ENCODE peak calls at places on chromosome 21, in seven cellular contexts. One of them, this sample, is unnamed.
A peak's percentile ranks its signal among the peaks of the same experiment; 100 is the strongest.

GRCh38 chr21:25956993-25957714 is 213.4 kb downstream of the APP start:
- DNase-seq in colonic mucosa: no peak
- DNase-seq in PC-3: peak; percentile 36
- DNase-seq in tibial artery: peak; percentile 53
- DNase-seq in uterus: no peak
- DNase-seq in cardiac muscle cell: peak; percentile 81
- DNase-seq in neuronal stem cell: no peak
- DNase-seq in this sample: no peak

GRCh38 chr21:38702196-38702595 is 103.5 kb upstream of the ETS2 start:
- DNase-seq in colonic mucosa: no peak
- DNase-seq in PC-3: no peak
- DNase-seq in tibial artery: no peak
- DNase-seq in uterus: no peak
- DNase-seq in cardiac muscle cell: no peak
- DNase-seq in neuronal stem cell: no peak
- DNase-seq in this sample: no peak

GRCh38 chr21:26169061-26169610 is 1.4 kb downstream of the APP start:
- DNase-seq in colonic mucosa: peak; percentile 59
- DNase-seq in PC-3: peak; percentile 70
- DNase-seq in tibial artery: peak; percentile 33
- DNase-seq in uterus: peak; percentile 22
- DNase-seq in cardiac muscle cell: peak; percentile 79
- DNase-seq in neuronal stem cell: peak; percentile 37
- DNase-seq in this sample: no peak

GRCh38 chr21:32206631-32207030 is 72.2 kb downstream of the MIS18A start:
- DNase-seq in colonic mucosa: no peak
- DNase-seq in PC-3: no peak
- DNase-seq in tibial artery: no peak
- DNase-seq in uterus: no peak
- DNase-seq in cardiac muscle cell: no peak
- DNase-seq in neuronal stem cell: no peak
- DNase-seq in this sample: no peak

GRCh38 chr21:15732290-15732995 is 2.7 kb downstream of the USP25 start:
- DNase-seq in colonic mucosa: no peak
- DNase-seq in PC-3: peak; percentile 66
- DNase-seq in tibial artery: no peak
- DNase-seq in uterus: no peak
- DNase-seq in cardiac muscle cell: peak; percentile 55
- DNase-seq in neuronal stem cell: no peak
- DNase-seq in this sample: no peak

GRCh38 chr21:22421416-22422190 is 1423.4 kb downstream of the NCAM2 start:
- DNase-seq in colonic mucosa: no peak
- DNase-seq in PC-3: no peak
- DNase-seq in tibial artery: no peak
- DNase-seq in uterus: no peak
- DNase-seq in cardiac muscle cell: no peak
- DNase-seq in neuronal stem cell: no peak
- DNase-seq in this sample: no peak

GRCh38 chr21:14677639-14678179 is 131.6 kb upstream of the SAMSN1 start:
- DNase-seq in colonic mucosa: no peak
- DNase-seq in PC-3: no peak
- DNase-seq in tibial artery: no peak
- DNase-seq in uterus: no peak
- DNase-seq in cardiac muscle cell: no peak
- DNase-seq in neuronal stem cell: no peak
- DNase-seq in this sample: no peak

GRCh38 chr21:39533545-39534226 is 79.1 kb upstream of the B3GALT5 start:
- DNase-seq in colonic mucosa: no peak
- DNase-seq in PC-3: no peak
- DNase-seq in tibial artery: no peak
- DNase-seq in uterus: no peak
- DNase-seq in cardiac muscle cell: no peak
- DNase-seq in neuronal stem cell: no peak
- DNase-seq in this sample: no peak

GRCh38 chr21:27505516-27505915 is 538.6 kb upstream of the ADAMTS5 start:
- DNase-seq in colonic mucosa: no peak
- DNase-seq in PC-3: no peak
- DNase-seq in tibial artery: no peak
- DNase-seq in uterus: no peak
- DNase-seq in cardiac muscle cell: peak; percentile 69
- DNase-seq in neuronal stem cell: no peak
- DNase-seq in this sample: no peak

GRCh38 chr21:18384771-18385170 is 18.8 kb downstream of the TMPRSS15 start:
- DNase-seq in colonic mucosa: no peak
- DNase-seq in PC-3: peak; percentile 54
- DNase-seq in tibial artery: no peak
- DNase-seq in uterus: no peak
- DNase-seq in cardiac muscle cell: no peak
- DNase-seq in neuronal stem cell: no peak
- DNase-seq in this sample: peak; percentile 16

GRCh38 chr21:15422761-15423160 is 307.0 kb upstream of the USP25 start:
- DNase-seq in colonic mucosa: no peak
- DNase-seq in PC-3: peak; percentile 92
- DNase-seq in tibial artery: no peak
- DNase-seq in uterus: no peak
- DNase-seq in cardiac muscle cell: peak; percentile 90
- DNase-seq in neuronal stem cell: no peak
- DNase-seq in this sample: no peak

GRCh38 chr21:46667735-46668380 is 32.4 kb downstream of the PRMT2 start:
- DNase-seq in colonic mucosa: no peak
- DNase-seq in PC-3: peak; percentile 19
- DNase-seq in tibial artery: no peak
- DNase-seq in uterus: no peak
- DNase-seq in cardiac muscle cell: peak; percentile 58
- DNase-seq in neuronal stem cell: peak; percentile 35
- DNase-seq in this sample: no peak

DNA sequence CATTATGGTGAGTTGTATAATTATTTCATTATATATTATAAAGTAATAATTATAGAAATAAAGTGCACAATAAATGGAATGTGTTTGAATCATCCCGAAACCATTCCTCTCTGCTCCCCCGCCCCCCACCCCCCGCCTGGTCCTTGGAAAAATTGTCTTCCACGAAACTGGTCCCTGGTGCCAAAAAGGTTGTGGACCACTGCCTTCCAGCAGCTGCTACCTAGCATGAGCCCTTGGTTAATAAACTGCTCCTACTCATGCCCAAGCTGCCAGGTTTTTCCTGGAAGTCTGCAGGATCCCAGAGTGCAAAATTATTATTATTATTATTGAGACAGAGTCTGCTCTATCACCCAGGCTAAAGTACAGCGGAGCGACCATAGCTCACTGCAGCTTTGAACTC is 6.8 kb upstream of the IFNGR2 start:
- DNase-seq in colonic mucosa: no peak
- DNase-seq in PC-3: no peak
- DNase-seq in tibial artery: no peak
- DNase-seq in uterus: no peak
- DNase-seq in cardiac muscle cell: no peak
- DNase-seq in neuronal stem cell: no peak
- DNase-seq in this sample: no peak
- H3K27ac ChIP-seq in colonic mucosa: no peak overlapping the region
- H3K27ac ChIP-seq in PC-3: no peak overlapping the region
- H3K27ac ChIP-seq in tibial artery: peak overlapping the region; percentile 61
- H3K27ac ChIP-seq in uterus: no peak overlapping the region
- H3K27ac ChIP-seq in cardiac muscle cell: no peak overlapping the region
- H3K27ac ChIP-seq in neuronal stem cell: no peak overlapping the region
- H3K27ac ChIP-seq in this sample: no peak overlapping the region

GRCh38 chr21:44511219-44511937 is 28.6 kb downstream of the KRTAP10-1 start:
- DNase-seq in colonic mucosa: no peak
- DNase-seq in PC-3: no peak
- DNase-seq in tibial artery: no peak
- DNase-seq in uterus: no peak
- DNase-seq in cardiac muscle cell: no peak
- DNase-seq in neuronal stem cell: no peak
- DNase-seq in this sample: no peak

GRCh38 chr21:44511938-44512275 is 28.1 kb downstream of the KRTAP10-1 start:
- DNase-seq in colonic mucosa: no peak
- DNase-seq in PC-3: no peak
- DNase-seq in tibial artery: no peak
- DNase-seq in uterus: no peak
- DNase-seq in cardiac muscle cell: no peak
- DNase-seq in neuronal stem cell: no peak
- DNase-seq in this sample: no peak

GRCh38 chr21:44513389-44514217 is 26.4 kb downstream of the KRTAP10-1 start:
- DNase-seq in colonic mucosa: no peak
- DNase-seq in PC-3: peak; percentile 24
- DNase-seq in tibial artery: no peak
- DNase-seq in uterus: no peak
- DNase-seq in cardiac muscle cell: no peak
- DNase-seq in neuronal stem cell: no peak
- DNase-seq in this sample: no peak

GRCh38 chr21:44514218-44514520 is 25.8 kb downstream of the KRTAP10-1 start:
- DNase-seq in colonic mucosa: no peak
- DNase-seq in PC-3: no peak
- DNase-seq in tibial artery: no peak
- DNase-seq in uterus: no peak
- DNase-seq in cardiac muscle cell: no peak
- DNase-seq in neuronal stem cell: no peak
- DNase-seq in this sample: no peak

DNA sequence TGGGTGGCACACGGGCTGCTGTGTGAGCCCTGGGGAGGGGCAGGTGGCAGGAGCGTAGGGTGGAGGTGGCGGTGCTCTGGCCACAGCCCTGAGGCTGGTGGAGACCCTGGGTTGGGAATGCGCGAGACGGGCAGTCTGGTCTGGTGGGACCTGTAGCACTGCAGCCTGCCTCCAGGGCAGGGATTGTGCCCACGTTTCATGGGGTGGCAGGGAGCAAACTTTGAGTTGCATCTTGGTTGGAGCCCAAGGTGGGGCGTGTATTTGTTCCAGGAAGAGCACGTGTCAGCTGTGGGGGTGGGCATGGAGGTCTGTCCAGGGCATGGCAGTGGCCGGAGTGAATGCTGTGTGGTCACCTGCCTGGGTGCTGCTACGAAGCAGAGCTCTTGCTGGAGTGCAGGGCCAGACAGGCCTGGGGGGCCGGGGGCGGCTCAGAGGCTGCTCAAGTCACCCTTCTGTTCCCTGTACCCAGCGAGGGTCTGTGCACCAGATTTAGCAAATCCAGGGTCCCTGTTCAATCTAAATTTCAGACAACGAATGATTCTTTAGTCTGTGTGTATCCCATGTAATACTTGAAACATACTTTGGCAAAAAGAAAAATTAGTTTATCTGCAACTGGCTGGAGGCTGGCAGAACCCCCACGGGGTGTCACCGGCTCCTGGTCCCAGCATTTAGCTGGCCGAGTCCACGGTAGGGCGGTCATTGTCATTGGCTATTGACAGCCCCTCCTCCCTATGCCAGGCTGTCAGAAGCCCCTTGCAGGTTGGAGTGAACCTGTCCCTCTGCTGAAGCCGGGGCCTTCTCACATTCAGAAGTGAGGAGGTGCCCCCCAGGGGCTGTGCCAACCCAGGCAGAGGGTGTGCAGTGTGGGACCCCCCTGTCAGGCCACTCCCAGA is 27.3 kb downstream of the KRTAP10-1 start:
- DNase-seq in colonic mucosa: no peak
- DNase-seq in PC-3: no peak
- DNase-seq in tibial artery: no peak
- DNase-seq in uterus: no peak
- DNase-seq in cardiac muscle cell: no peak
- DNase-seq in neuronal stem cell: no peak
- DNase-seq in this sample: no peak
- H3K27me3 ChIP-seq in colonic mucosa: no peaks in the 10 kb centered on the region
- H3K27me3 ChIP-seq in PC-3: no peaks in the 10 kb centered on the region
- H3K27me3 ChIP-seq in tibial artery: peaks cover 41% of the 10 kb centered on the region
- H3K27me3 ChIP-seq in uterus: no peaks in the 10 kb centered on the region
- H3K27me3 ChIP-seq in cardiac muscle cell: no peaks in the 10 kb centered on the region
- H3K27me3 ChIP-seq in neuronal stem cell: no peaks in the 10 kb centered on the region
- H3K27me3 ChIP-seq in this sample: no peaks in the 10 kb centered on the region

GRCh38 chr21:43933680-43934079 is 68.7 kb downstream of the AGPAT3 start:
- DNase-seq in colonic mucosa: no peak
- DNase-seq in PC-3: no peak
- DNase-seq in tibial artery: no peak
- DNase-seq in uterus: no peak
- DNase-seq in cardiac muscle cell: no peak
- DNase-seq in neuronal stem cell: no peak
- DNase-seq in this sample: no peak

GRCh38 chr21:43934116-43934515 is 69.1 kb downstream of the AGPAT3 start:
- DNase-seq in colonic mucosa: no peak
- DNase-seq in PC-3: no peak
- DNase-seq in tibial artery: no peak
- DNase-seq in uterus: no peak
- DNase-seq in cardiac muscle cell: no peak
- DNase-seq in neuronal stem cell: no peak
- DNase-seq in this sample: no peak

GRCh38 chr21:43935711-43936110 is 70.7 kb downstream of the AGPAT3 start:
- DNase-seq in colonic mucosa: no peak
- DNase-seq in PC-3: no peak
- DNase-seq in tibial artery: no peak
- DNase-seq in uterus: no peak
- DNase-seq in cardiac muscle cell: no peak
- DNase-seq in neuronal stem cell: no peak
- DNase-seq in this sample: no peak

GRCh38 chr21:43936186-43936967 is 71.4 kb downstream of the AGPAT3 start:
- DNase-seq in colonic mucosa: no peak
- DNase-seq in PC-3: no peak
- DNase-seq in tibial artery: no peak
- DNase-seq in uterus: no peak
- DNase-seq in cardiac muscle cell: no peak
- DNase-seq in neuronal stem cell: no peak
- DNase-seq in this sample: no peak

GRCh38 chr21:43934716-43935705 is 70.0 kb downstream of the AGPAT3 start:
- DNase-seq in colonic mucosa: no peak
- DNase-seq in PC-3: no peak
- DNase-seq in tibial artery: no peak
- DNase-seq in uterus: no peak
- DNase-seq in cardiac muscle cell: no peak
- DNase-seq in neuronal stem cell: no peak
- DNase-seq in this sample: no peak
- H3K27ac ChIP-seq in colonic mucosa: no peak overlapping the region
- H3K27ac ChIP-seq in PC-3: no peak overlapping the region
- H3K27ac ChIP-seq in tibial artery: no peak overlapping the region
- H3K27ac ChIP-seq in uterus: no peak overlapping the region
- H3K27ac ChIP-seq in cardiac muscle cell: no peak overlapping the region
- H3K27ac ChIP-seq in neuronal stem cell: no peak overlapping the region
- H3K27ac ChIP-seq in this sample: no peak overlapping the region

GRCh38 chr21:45618287-45618686 is 25.2 kb upstream of the PCBP3 start:
- DNase-seq in colonic mucosa: no peak
- DNase-seq in PC-3: no peak
- DNase-seq in tibial artery: no peak
- DNase-seq in uterus: no peak
- DNase-seq in cardiac muscle cell: peak; percentile 46
- DNase-seq in neuronal stem cell: no peak
- DNase-seq in this sample: no peak
- H3K27me3 ChIP-seq in colonic mucosa: no peaks in the 10 kb centered on the region
- H3K27me3 ChIP-seq in PC-3: peaks cover 30% of the 10 kb centered on the region
- H3K27me3 ChIP-seq in tibial artery: peaks cover 69% of the 10 kb centered on the region
- H3K27me3 ChIP-seq in uterus: no peaks in the 10 kb centered on the region
- H3K27me3 ChIP-seq in cardiac muscle cell: no peaks in the 10 kb centered on the region
- H3K27me3 ChIP-seq in neuronal stem cell: peaks cover 42% of the 10 kb centered on the region
- H3K27me3 ChIP-seq in this sample: no peaks in the 10 kb centered on the region

GRCh38 chr21:28937737-28938136 is 54.9 kb downstream of the LTN1 start:
- DNase-seq in colonic mucosa: no peak
- DNase-seq in PC-3: no peak
- DNase-seq in tibial artery: no peak
- DNase-seq in uterus: no peak
- DNase-seq in cardiac muscle cell: no peak
- DNase-seq in neuronal stem cell: no peak
- DNase-seq in this sample: no peak
- H3K27ac ChIP-seq in colonic mucosa: no peak overlapping the region
- H3K27ac ChIP-seq in PC-3: no peak overlapping the region
- H3K27ac ChIP-seq in tibial artery: no peak overlapping the region
- H3K27ac ChIP-seq in uterus: peak overlapping the region; percentile 74
- H3K27ac ChIP-seq in cardiac muscle cell: no peak overlapping the region
- H3K27ac ChIP-seq in neuronal stem cell: no peak overlapping the region
- H3K27ac ChIP-seq in this sample: no peak overlapping the region